ENCODE peak calls at places on chromosomes 1 and 21, in ten cellular contexts. One of them, this sample, is unnamed. For H3K4me1, the result is how much of the 10 kb centered on the place peaks cover.

GRCh38 chr1:245541389-245541788 is 386.6 kb downstream of the KIF26B start:
- DNase-seq in GM23338: no peak
- DNase-seq in PC-9: no peak
- DNase-seq in left lung: no peak
- DNase-seq in GM23248: peak
- DNase-seq in left ventricle myocardium inferior: no peak
- DNase-seq in psoas muscle: no peak
- DNase-seq in pancreas: no peak
- DNase-seq in iPS DF 6.9: no peak
- DNase-seq in heart left ventricle: no peak
- DNase-seq in this sample: no peak

GRCh38 chr1:33181038-33181861 is 593 bp downstream of the TRIM62 start:
- DNase-seq in GM23338: peak
- DNase-seq in PC-9: peak
- DNase-seq in left lung: peak
- DNase-seq in GM23248: peak
- DNase-seq in left ventricle myocardium inferior: peak
- DNase-seq in psoas muscle: peak
- DNase-seq in pancreas: peak
- DNase-seq in iPS DF 6.9: no peak
- DNase-seq in heart left ventricle: peak
- DNase-seq in this sample: peak

GRCh38 chr1:204647114-204647804 is 38.3 kb downstream of the LRRN2 start:
- DNase-seq in GM23338: peak
- DNase-seq in PC-9: peak
- DNase-seq in left lung: no peak
- DNase-seq in GM23248: peak
- DNase-seq in left ventricle myocardium inferior: no peak
- DNase-seq in psoas muscle: no peak
- DNase-seq in pancreas: no peak
- DNase-seq in iPS DF 6.9: peak
- DNase-seq in heart left ventricle: no peak
- DNase-seq in this sample: peak

GRCh38 chr21:31564439-31564838 is 95.1 kb upstream of the SOD1 start:
- DNase-seq in GM23338: no peak
- DNase-seq in PC-9: no peak
- DNase-seq in left lung: no peak
- DNase-seq in GM23248: no peak
- DNase-seq in left ventricle myocardium inferior: no peak
- DNase-seq in psoas muscle: no peak
- DNase-seq in pancreas: no peak
- DNase-seq in iPS DF 6.9: no peak
- DNase-seq in heart left ventricle: no peak
- DNase-seq in this sample: no peak

GRCh38 chr1:184912392-184912791 is 61.9 kb downstream of the NIBAN1 start:
- DNase-seq in GM23338: no peak
- DNase-seq in PC-9: no peak
- DNase-seq in left lung: no peak
- DNase-seq in GM23248: no peak
- DNase-seq in left ventricle myocardium inferior: no peak
- DNase-seq in psoas muscle: no peak
- DNase-seq in pancreas: no peak
- DNase-seq in iPS DF 6.9: no peak
- DNase-seq in heart left ventricle: no peak
- DNase-seq in this sample: no peak

GRCh38 chr1:20956272-20956671 is 169.2 kb upstream of the HP1BP3 start:
- DNase-seq in GM23338: no peak
- DNase-seq in PC-9: no peak
- DNase-seq in left lung: no peak
- DNase-seq in GM23248: no peak
- DNase-seq in left ventricle myocardium inferior: no peak
- DNase-seq in psoas muscle: no peak
- DNase-seq in pancreas: no peak
- DNase-seq in iPS DF 6.9: no peak
- DNase-seq in heart left ventricle: no peak
- DNase-seq in this sample: no peak

GRCh38 chr1:30109853-30110252 is 613.5 kb downstream of the MATN1 start:
- DNase-seq in GM23338: no peak
- DNase-seq in PC-9: no peak
- DNase-seq in left lung: no peak
- DNase-seq in GM23248: peak
- DNase-seq in left ventricle myocardium inferior: no peak
- DNase-seq in psoas muscle: peak
- DNase-seq in pancreas: no peak
- DNase-seq in iPS DF 6.9: no peak
- DNase-seq in heart left ventricle: no peak
- DNase-seq in this sample: no peak

GRCh38 chr1:53560572-53561487 is 101.6 kb downstream of the DMRTB1 start:
- DNase-seq in GM23338: no peak
- DNase-seq in PC-9: no peak
- DNase-seq in left lung: no peak
- DNase-seq in GM23248: no peak
- DNase-seq in left ventricle myocardium inferior: no peak
- DNase-seq in psoas muscle: no peak
- DNase-seq in pancreas: no peak
- DNase-seq in iPS DF 6.9: no peak
- DNase-seq in heart left ventricle: no peak
- DNase-seq in this sample: no peak

GRCh38 chr1:201181323-201181722 is 9.3 kb upstream of the IGFN1 start:
- DNase-seq in GM23338: no peak
- DNase-seq in PC-9: no peak
- DNase-seq in left lung: no peak
- DNase-seq in GM23248: no peak
- DNase-seq in left ventricle myocardium inferior: no peak
- DNase-seq in psoas muscle: no peak
- DNase-seq in pancreas: no peak
- DNase-seq in iPS DF 6.9: no peak
- DNase-seq in heart left ventricle: no peak
- DNase-seq in this sample: no peak

GRCh38 chr1:201180901-201181300 is 9.7 kb upstream of the IGFN1 start:
- DNase-seq in GM23338: no peak
- DNase-seq in PC-9: no peak
- DNase-seq in left lung: no peak
- DNase-seq in GM23248: no peak
- DNase-seq in left ventricle myocardium inferior: no peak
- DNase-seq in psoas muscle: peak
- DNase-seq in pancreas: no peak
- DNase-seq in iPS DF 6.9: no peak
- DNase-seq in heart left ventricle: no peak
- DNase-seq in this sample: no peak

GRCh38 chr1:201181726-201182125 is 8.9 kb upstream of the IGFN1 start:
- DNase-seq in GM23338: no peak
- DNase-seq in PC-9: no peak
- DNase-seq in left lung: no peak
- DNase-seq in GM23248: no peak
- DNase-seq in left ventricle myocardium inferior: no peak
- DNase-seq in psoas muscle: no peak
- DNase-seq in pancreas: no peak
- DNase-seq in iPS DF 6.9: no peak
- DNase-seq in heart left ventricle: no peak
- DNase-seq in this sample: no peak

GRCh38 chr1:201178718-201179117 is 11.9 kb upstream of the IGFN1 start:
- DNase-seq in GM23338: no peak
- DNase-seq in PC-9: no peak
- DNase-seq in left lung: no peak
- DNase-seq in GM23248: no peak
- DNase-seq in left ventricle myocardium inferior: no peak
- DNase-seq in psoas muscle: no peak
- DNase-seq in pancreas: no peak
- DNase-seq in iPS DF 6.9: no peak
- DNase-seq in heart left ventricle: no peak
- DNase-seq in this sample: no peak

DNA sequence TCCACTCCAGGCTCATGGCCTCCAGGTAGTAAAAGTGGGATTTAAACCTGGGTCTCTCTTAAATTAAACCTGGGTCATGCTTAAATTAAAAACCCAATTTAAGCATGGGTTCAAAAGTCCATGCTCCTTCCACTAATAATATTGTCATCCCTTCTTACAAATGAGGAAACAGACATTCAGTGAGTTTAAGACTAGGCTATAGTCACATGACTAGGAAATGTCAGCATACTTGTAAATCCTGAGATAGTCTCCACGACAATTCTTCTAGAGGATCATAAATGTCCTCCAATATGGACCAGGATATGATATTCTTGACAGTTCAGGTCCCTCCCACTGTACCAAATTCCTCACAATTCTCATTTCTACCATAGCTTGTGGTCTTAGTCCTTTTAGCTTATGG is 10.5 kb upstream of the IGFN1 start:
- DNase-seq in GM23338: no peak
- DNase-seq in PC-9: no peak
- DNase-seq in left lung: no peak
- DNase-seq in GM23248: no peak
- DNase-seq in left ventricle myocardium inferior: no peak
- DNase-seq in psoas muscle: no peak
- DNase-seq in pancreas: no peak
- DNase-seq in iPS DF 6.9: no peak
- DNase-seq in heart left ventricle: no peak
- DNase-seq in this sample: no peak
- H3K4me1 ChIP-seq in GM23338: under half
- H3K4me1 ChIP-seq in PC-9: under half
- H3K4me1 ChIP-seq in left lung: under half
- H3K4me1 ChIP-seq in GM23248: under half
- H3K4me1 ChIP-seq in left ventricle myocardium inferior: under half
- H3K4me1 ChIP-seq in psoas muscle: half or more
- H3K4me1 ChIP-seq in pancreas: under half
- H3K4me1 ChIP-seq in iPS DF 6.9: under half
- H3K4me1 ChIP-seq in heart left ventricle: under half
- H3K4me1 ChIP-seq in this sample: under half

GRCh38 chr21:38376235-38376634 is 119.4 kb downstream of the KCNJ15 start:
- DNase-seq in GM23338: no peak
- DNase-seq in PC-9: no peak
- DNase-seq in left lung: peak
- DNase-seq in GM23248: no peak
- DNase-seq in left ventricle myocardium inferior: no peak
- DNase-seq in psoas muscle: no peak
- DNase-seq in pancreas: no peak
- DNase-seq in iPS DF 6.9: no peak
- DNase-seq in heart left ventricle: peak
- DNase-seq in this sample: no peak

GRCh38 chr21:38380391-38381137 is 117.7 kb downstream of the ERG start:
- DNase-seq in GM23338: peak
- DNase-seq in PC-9: no peak
- DNase-seq in left lung: no peak
- DNase-seq in GM23248: peak
- DNase-seq in left ventricle myocardium inferior: no peak
- DNase-seq in psoas muscle: no peak
- DNase-seq in pancreas: no peak
- DNase-seq in iPS DF 6.9: no peak
- DNase-seq in heart left ventricle: no peak
- DNase-seq in this sample: no peak

GRCh38 chr21:38376693-38377092 is 119.9 kb downstream of the KCNJ15 start:
- DNase-seq in GM23338: no peak
- DNase-seq in PC-9: no peak
- DNase-seq in left lung: peak
- DNase-seq in GM23248: no peak
- DNase-seq in left ventricle myocardium inferior: peak
- DNase-seq in psoas muscle: no peak
- DNase-seq in pancreas: no peak
- DNase-seq in iPS DF 6.9: no peak
- DNase-seq in heart left ventricle: peak
- DNase-seq in this sample: no peak

GRCh38 chr21:38379171-38379570 is 119.1 kb downstream of the ERG start:
- DNase-seq in GM23338: no peak
- DNase-seq in PC-9: no peak
- DNase-seq in left lung: no peak
- DNase-seq in GM23248: peak
- DNase-seq in left ventricle myocardium inferior: no peak
- DNase-seq in psoas muscle: no peak
- DNase-seq in pancreas: no peak
- DNase-seq in iPS DF 6.9: no peak
- DNase-seq in heart left ventricle: no peak
- DNase-seq in this sample: no peak

DNA sequence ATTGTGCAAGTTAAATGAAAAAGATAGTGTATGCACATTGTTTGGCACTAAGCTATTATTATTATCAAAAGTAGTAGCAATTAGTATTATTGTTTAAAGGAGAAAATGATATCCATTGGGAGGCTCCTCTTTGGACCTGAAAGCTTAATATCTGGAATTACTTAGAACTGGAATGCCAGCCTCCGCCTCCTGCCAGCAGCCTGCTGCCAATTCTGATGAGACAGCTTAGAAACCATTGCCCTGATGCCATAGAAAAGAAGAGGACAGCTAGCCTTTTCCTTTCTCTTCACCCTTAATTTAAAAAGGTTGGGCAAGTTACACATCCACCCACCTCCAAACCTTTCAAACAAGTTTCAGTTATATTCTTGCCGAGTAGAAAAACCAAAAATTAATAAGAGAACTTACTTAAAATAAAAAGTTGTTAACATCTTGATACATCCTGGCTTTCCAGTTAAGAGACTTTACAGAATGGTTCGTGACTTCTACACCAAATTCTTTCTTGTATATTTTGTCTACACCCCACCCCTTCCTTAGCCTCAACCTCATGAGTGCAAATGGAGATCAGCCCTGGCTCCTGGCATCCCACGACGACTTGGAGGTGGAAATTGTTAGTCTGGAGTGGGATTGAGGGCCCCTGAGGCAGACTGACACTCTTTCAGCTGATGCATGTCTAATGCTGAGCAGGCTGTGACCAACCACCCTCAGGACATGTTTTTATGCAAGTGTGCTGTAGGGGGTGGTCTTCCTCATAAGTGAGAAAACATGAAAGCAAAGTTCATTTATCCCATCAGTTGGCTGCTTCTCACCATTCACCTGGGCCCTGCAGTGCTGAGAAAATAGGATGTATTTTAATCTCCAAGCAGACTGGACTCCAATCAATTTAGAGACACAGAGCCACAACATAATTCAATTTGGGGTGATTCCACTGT is 120.6 kb downstream of the KCNJ15 start:
- DNase-seq in GM23338: no peak
- DNase-seq in PC-9: no peak
- DNase-seq in left lung: no peak
- DNase-seq in GM23248: peak
- DNase-seq in left ventricle myocardium inferior: no peak
- DNase-seq in psoas muscle: no peak
- DNase-seq in pancreas: no peak
- DNase-seq in iPS DF 6.9: no peak
- DNase-seq in heart left ventricle: no peak
- DNase-seq in this sample: no peak
- H3K4me3 ChIP-seq in GM23338: no peak
- H3K4me3 ChIP-seq in PC-9: no peak
- H3K4me3 ChIP-seq in left lung: peak
- H3K4me3 ChIP-seq in GM23248: no peak
- H3K4me3 ChIP-seq in left ventricle myocardium inferior: no peak
- H3K4me3 ChIP-seq in psoas muscle: no peak
- H3K4me3 ChIP-seq in pancreas: no peak
- H3K4me3 ChIP-seq in iPS DF 6.9: no peak
- H3K4me3 ChIP-seq in heart left ventricle: no peak
- H3K4me3 ChIP-seq in this sample: no peak

DNA sequence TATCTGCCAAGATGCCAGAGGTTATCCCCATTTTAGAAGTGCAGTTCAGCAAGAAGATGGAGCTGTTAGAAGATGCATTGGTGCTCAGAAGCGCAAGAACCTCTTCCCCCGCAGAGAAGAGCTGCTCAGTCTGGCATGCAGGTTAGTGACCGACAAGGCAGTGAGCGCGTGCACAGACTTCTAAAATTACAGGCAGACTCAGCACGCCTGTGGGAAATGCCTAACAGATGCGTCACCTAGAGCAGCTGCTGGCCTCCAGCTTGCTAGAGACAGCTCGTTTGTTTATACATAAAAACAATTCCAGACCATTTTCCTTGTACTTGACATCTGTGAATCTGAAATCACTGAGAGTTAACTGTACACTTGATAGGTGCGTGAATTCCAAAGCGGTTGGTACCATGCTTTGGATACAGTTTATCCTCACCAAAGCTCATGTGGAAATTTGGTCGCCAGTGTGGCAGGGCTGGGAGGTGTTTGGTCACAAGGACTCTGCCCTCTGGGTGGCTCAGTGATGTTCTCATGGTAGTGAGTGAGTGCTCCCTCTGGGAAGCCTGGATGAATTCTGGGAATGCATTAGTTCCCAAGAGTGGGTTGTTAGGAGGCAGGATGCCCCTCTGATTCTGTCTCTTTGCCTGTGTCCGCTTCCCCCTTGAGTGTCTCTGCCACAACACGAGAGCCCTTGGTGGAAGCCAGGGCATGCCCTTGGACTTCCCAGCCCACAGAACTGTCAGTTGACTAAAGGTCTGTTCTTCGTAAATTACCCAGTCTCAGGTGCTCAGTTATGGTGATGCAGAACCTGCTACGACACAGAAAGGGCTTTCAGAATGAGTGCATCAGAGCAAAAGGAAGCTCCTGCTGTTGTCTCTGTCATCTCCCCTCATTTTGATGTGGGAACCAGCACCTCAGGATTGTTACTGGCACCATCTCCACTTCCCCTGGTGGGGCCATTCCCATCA is 24.4 kb downstream of the SNAP47 start:
- DNase-seq in GM23338: no peak
- DNase-seq in PC-9: peak
- DNase-seq in left lung: no peak
- DNase-seq in GM23248: peak
- DNase-seq in left ventricle myocardium inferior: peak
- DNase-seq in psoas muscle: peak
- DNase-seq in pancreas: no peak
- DNase-seq in iPS DF 6.9: no peak
- DNase-seq in heart left ventricle: peak
- DNase-seq in this sample: peak
- H3K4me1 ChIP-seq in GM23338: under half
- H3K4me1 ChIP-seq in PC-9: under half
- H3K4me1 ChIP-seq in left lung: under half
- H3K4me1 ChIP-seq in GM23248: under half
- H3K4me1 ChIP-seq in left ventricle myocardium inferior: half or more
- H3K4me1 ChIP-seq in psoas muscle: half or more
- H3K4me1 ChIP-seq in pancreas: under half
- H3K4me1 ChIP-seq in iPS DF 6.9: under half
- H3K4me1 ChIP-seq in heart left ventricle: half or more
- H3K4me1 ChIP-seq in this sample: under half

DNA sequence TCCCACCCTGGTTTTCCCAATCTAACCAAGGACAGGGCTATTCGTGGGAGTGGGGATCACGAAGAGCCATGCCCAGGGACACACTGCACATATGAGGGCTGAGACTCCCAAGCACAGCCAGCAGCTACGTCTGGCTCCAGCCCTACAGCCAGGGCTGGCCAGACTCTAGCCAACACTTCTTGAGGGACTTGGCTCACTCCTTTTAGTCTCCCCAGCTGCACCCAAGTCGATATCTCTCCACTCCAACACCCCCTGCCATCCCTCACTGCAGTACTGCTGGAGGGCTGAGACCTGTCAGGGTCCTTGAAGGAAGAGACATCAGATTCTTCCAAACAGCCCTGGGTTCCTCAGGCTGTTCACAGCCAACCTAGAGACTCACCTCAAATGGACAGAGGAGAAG is 62.6 kb downstream of the CD46 start:
- DNase-seq in GM23338: no peak
- DNase-seq in PC-9: no peak
- DNase-seq in left lung: no peak
- DNase-seq in GM23248: no peak
- DNase-seq in left ventricle myocardium inferior: no peak
- DNase-seq in psoas muscle: no peak
- DNase-seq in pancreas: no peak
- DNase-seq in iPS DF 6.9: no peak
- DNase-seq in heart left ventricle: peak
- DNase-seq in this sample: no peak
- H3K4me3 ChIP-seq in GM23338: no peak
- H3K4me3 ChIP-seq in PC-9: no peak
- H3K4me3 ChIP-seq in left lung: no peak
- H3K4me3 ChIP-seq in GM23248: no peak
- H3K4me3 ChIP-seq in left ventricle myocardium inferior: peak
- H3K4me3 ChIP-seq in psoas muscle: peak
- H3K4me3 ChIP-seq in pancreas: no peak
- H3K4me3 ChIP-seq in iPS DF 6.9: no peak
- H3K4me3 ChIP-seq in heart left ventricle: peak
- H3K4me3 ChIP-seq in this sample: no peak